ENCODE peak calls at places on chromosomes 5 and 9, in five cellular contexts. One of them, this sample, is unnamed.

GRCh38 chr5:96629774-96630173 is 32.4 kb upstream of the CAST start:
- DNase-seq in fibroblast of pulmonary artery: peak
- DNase-seq in foreskin melanocyte: peak
- DNase-seq in LoVo: no peak
- DNase-seq in NCI-H1092: no peak
- DNase-seq in this sample: no peak

GRCh38 chr5:175052351-175052750 is 328.0 kb downstream of the MSX2 start:
- DNase-seq in fibroblast of pulmonary artery: no peak
- DNase-seq in foreskin melanocyte: no peak
- DNase-seq in LoVo: no peak
- DNase-seq in NCI-H1092: no peak
- DNase-seq in this sample: no peak

GRCh38 chr9:99966720-99967119 is 60.3 kb downstream of the STX17 start:
- DNase-seq in fibroblast of pulmonary artery: peak
- DNase-seq in foreskin melanocyte: no peak
- DNase-seq in LoVo: peak
- DNase-seq in NCI-H1092: no peak
- DNase-seq in this sample: no peak

GRCh38 chr5:181207214-181207959 is 2.4 kb upstream of the TRIM7 start:
- DNase-seq in fibroblast of pulmonary artery: peak
- DNase-seq in foreskin melanocyte: peak
- DNase-seq in LoVo: peak
- DNase-seq in NCI-H1092: no peak
- DNase-seq in this sample: peak

GRCh38 chr9:90024419-90024818 is 419.6 kb downstream of the GADD45G start:
- DNase-seq in fibroblast of pulmonary artery: no peak
- DNase-seq in foreskin melanocyte: no peak
- DNase-seq in LoVo: no peak
- DNase-seq in NCI-H1092: no peak
- DNase-seq in this sample: no peak

GRCh38 chr9:107363511-107364182 is 80.6 kb downstream of the RAD23B start:
- DNase-seq in fibroblast of pulmonary artery: no peak
- DNase-seq in foreskin melanocyte: peak
- DNase-seq in LoVo: no peak
- DNase-seq in NCI-H1092: no peak
- DNase-seq in this sample: no peak

GRCh38 chr5:24633705-24634325 is 11.0 kb downstream of the CDH10 start:
- DNase-seq in fibroblast of pulmonary artery: peak
- DNase-seq in foreskin melanocyte: peak
- DNase-seq in LoVo: peak
- DNase-seq in NCI-H1092: peak
- DNase-seq in this sample: peak

GRCh38 chr5:159801303-159801702 is 115.0 kb upstream of the ADRA1B start:
- DNase-seq in fibroblast of pulmonary artery: no peak
- DNase-seq in foreskin melanocyte: no peak
- DNase-seq in LoVo: no peak
- DNase-seq in NCI-H1092: no peak
- DNase-seq in this sample: no peak

GRCh38 chr5:87231037-87231808 is 36.5 kb upstream of the RASA1 start:
- DNase-seq in fibroblast of pulmonary artery: peak
- DNase-seq in foreskin melanocyte: no peak
- DNase-seq in LoVo: no peak
- DNase-seq in NCI-H1092: no peak
- DNase-seq in this sample: no peak

GRCh38 chr5:14449052-14449661 is 132.4 kb upstream of the OTULINL start:
- DNase-seq in fibroblast of pulmonary artery: peak
- DNase-seq in foreskin melanocyte: peak
- DNase-seq in LoVo: peak
- DNase-seq in NCI-H1092: no peak
- DNase-seq in this sample: no peak

GRCh38 chr5:91171322-91171721 is 211.8 kb downstream of the ARRDC3 start:
- DNase-seq in fibroblast of pulmonary artery: no peak
- DNase-seq in foreskin melanocyte: no peak
- DNase-seq in LoVo: no peak
- DNase-seq in NCI-H1092: no peak
- DNase-seq in this sample: no peak

GRCh38 chr5:166493042-166493441 is 1798.4 kb upstream of the WWC1 start:
- DNase-seq in fibroblast of pulmonary artery: peak
- DNase-seq in foreskin melanocyte: no peak
- DNase-seq in LoVo: no peak
- DNase-seq in NCI-H1092: no peak
- DNase-seq in this sample: no peak

GRCh38 chr5:51892680-51893079 is 509.4 kb downstream of the ISL1 start:
- DNase-seq in fibroblast of pulmonary artery: no peak
- DNase-seq in foreskin melanocyte: no peak
- DNase-seq in LoVo: no peak
- DNase-seq in NCI-H1092: no peak
- DNase-seq in this sample: no peak

GRCh38 chr5:159442210-159442850 is 112.0 kb upstream of the IL12B start:
- DNase-seq in fibroblast of pulmonary artery: peak
- DNase-seq in foreskin melanocyte: no peak
- DNase-seq in LoVo: no peak
- DNase-seq in NCI-H1092: no peak
- DNase-seq in this sample: no peak

GRCh38 chr5:52560366-52560765 is 227.3 kb upstream of the ITGA1 start:
- DNase-seq in fibroblast of pulmonary artery: peak
- DNase-seq in foreskin melanocyte: peak
- DNase-seq in LoVo: no peak
- DNase-seq in NCI-H1092: peak
- DNase-seq in this sample: no peak

GRCh38 chr5:82551220-82551619 is 273.1 kb upstream of the RPS23 start:
- DNase-seq in fibroblast of pulmonary artery: no peak
- DNase-seq in foreskin melanocyte: no peak
- DNase-seq in LoVo: no peak
- DNase-seq in NCI-H1092: no peak
- DNase-seq in this sample: no peak

This sample was measured in T-helper 1 cell.